ENCODE peak calls at places on chromosomes 11 and 22, in seven cellular contexts. V is transverse colon, L is astrocyte of the spinal cord, D is WTC11, B is GM23338, C is epithelial cell of proximal tubule, H is epithelial cell of esophagus. U is an unnamed sample.

GRCh38 chr11:35418282-35418846 is 994 bp downstream of the SLC1A2 start:
- DNase-seq in D (peak), C (no peak), H (peak), B (peak), V (no peak), L (no peak), U (peak)

GRCh38 chr11:27331984-27332383 is 31.0 kb downstream of the CCDC34 start:
- DNase-seq in B (no peak), L (no peak), C (no peak), H (peak), D (no peak), V (no peak), U (no peak)

GRCh38 chr11:113884361-113884836 is 9.0 kb upstream of the USP28 start:
- DNase-seq in L (peak), B (peak), D (peak), V (no peak), H (peak), C (peak), U (no peak)

GRCh38 chr11:117621226-117621625 is 175.8 kb downstream of the DSCAML1 start:
- DNase-seq in C (no peak), H (peak), D (no peak), B (peak), L (peak), V (no peak), U (peak)

GRCh38 chr11:87600938-87601337 is 563.2 kb downstream of the TMEM135 start:
- DNase-seq in L (no peak), H (no peak), C (no peak), B (no peak), V (no peak), D (no peak), U (no peak)

GRCh38 chr11:704799-705645 is 1.0 kb upstream of the EPS8L2 start:
- DNase-seq in H (peak), D (no peak), C (no peak), V (peak), L (no peak), B (no peak), U (peak)

GRCh38 chr11:68735626-68736025 is 15.7 kb downstream of the TESMIN start:
- DNase-seq in H (no peak), L (no peak), D (no peak), V (no peak), C (no peak), B (no peak), U (no peak)

GRCh38 chr11:31809857-31810778 is 1.0 kb downstream of the PAX6 start:
- DNase-seq in H (peak), B (peak), V (no peak), C (no peak), D (peak), L (peak), U (peak)

GRCh38 chr22:46795845-46796565 is 33.6 kb downstream of the TBC1D22A start:
- DNase-seq in L (no peak), V (no peak), H (no peak), D (no peak), B (no peak), C (no peak), U (no peak)

GRCh38 chr11:67615455-67616430 is 9.0 kb downstream of the NDUFV1 start:
- DNase-seq in B (peak), L (no peak), V (peak), C (no peak), D (peak), H (peak), U (peak)
- TF ChIP-seq CTCF in B (peak), L (peak), V (peak), C (peak), D (peak), H (peak), U (no peak)

GRCh38 chr11:104873252-104873651 is 25.0 kb downstream of the CASP12 start:
- DNase-seq in D (peak), V (no peak), B (peak), C (no peak), L (no peak), H (no peak), U (peak)
- TF ChIP-seq CTCF in D (no peak), V (no peak), B (peak), C (no peak), L (peak), H (peak), U (no peak)

GRCh38 chr11:41201156-41201555 is 258.3 kb downstream of the LRRC4C start:
- DNase-seq in C (no peak), B (peak), V (no peak), L (peak), H (peak), D (peak), U (peak)
- TF ChIP-seq CTCF in C (peak), B (peak), V (no peak), L (peak), H (peak), D (peak), U (no peak)

DNA sequence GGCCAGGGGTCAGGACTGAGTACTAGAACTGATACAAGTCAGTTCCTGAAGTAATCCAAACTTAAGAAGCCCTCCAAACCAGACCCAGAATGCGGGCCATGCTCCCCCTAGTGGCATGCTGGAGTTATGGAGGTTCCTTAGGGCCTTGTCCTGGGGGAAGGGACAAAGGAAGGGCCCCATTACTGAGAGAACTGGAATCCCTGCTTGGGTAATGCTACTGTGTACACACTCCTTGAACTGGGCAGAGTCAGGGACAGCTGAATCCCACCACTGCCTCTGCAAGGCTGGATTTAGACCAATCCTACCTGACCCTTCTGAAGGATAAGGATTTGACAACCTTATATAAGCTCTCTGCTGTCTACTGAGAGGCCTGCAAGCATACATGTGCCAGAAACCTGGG is 97.3 kb upstream of the AKIP1 start:
- DNase-seq in H (peak), V (peak), C (no peak), D (peak), L (peak), B (peak), U (peak)
- TF ChIP-seq CTCF in H (peak), V (peak), C (peak), D (peak), L (peak), B (peak), U (peak)

GRCh38 chr11:13384837-13385417 is 78.1 kb downstream of the BTBD10 start:
- DNase-seq in L (peak), D (peak), H (peak), B (peak), V (peak), C (peak), U (peak)
- TF ChIP-seq CTCF in L (peak), D (no peak), H (peak), B (peak), V (peak), C (peak), U (peak)

GRCh38 chr22:38304526-38304925 is 12.7 kb downstream of the CSNK1E start:
- DNase-seq in L (no peak), H (no peak), V (no peak), D (no peak), C (no peak), B (no peak), U (no peak)
- TF ChIP-seq CTCF in L (no peak), H (no peak), V (peak), D (no peak), C (no peak), B (peak), U (no peak)